ENCODE peak calls at places on chromosomes 1 and 21, in eight cellular contexts. P, G, R, L, Z, K, E and U are unnamed samples.

GRCh38 chr1:16260814-16261213 is 23.8 kb upstream of the CPLANE2 start:
- DNase-seq in P (no peak), G (peak), R (peak), L (no peak), Z (no peak), K (no peak), E (no peak), U (peak)

GRCh38 chr1:99533909-99534907 is 111.7 kb upstream of the PALMD start:
- DNase-seq in P (no peak), G (no peak), R (peak), L (no peak), Z (no peak), K (no peak), E (no peak), U (no peak)

GRCh38 chr1:99629164-99629563 is 16.7 kb upstream of the PALMD start:
- DNase-seq in P (no peak), G (no peak), R (no peak), L (no peak), Z (no peak), K (no peak), E (no peak), U (no peak)

GRCh38 chr1:184851822-184852746 is 97.4 kb upstream of the EDEM3 start:
- DNase-seq in P (no peak), G (no peak), R (no peak), L (no peak), Z (no peak), K (no peak), E (no peak), U (no peak)

GRCh38 chr21:24023402-24023801 is 1583.9 kb downstream of the MRPL39 start:
- DNase-seq in P (no peak), G (peak), R (no peak), L (no peak), Z (no peak), K (no peak), E (no peak), U (no peak)

GRCh38 chr1:82586473-82586872 is 785.7 kb downstream of the ADGRL2 start:
- DNase-seq in P (peak), G (no peak), R (no peak), L (peak), Z (no peak), K (no peak), E (no peak), U (peak)

GRCh38 chr1:203028067-203028783 is 1.9 kb downstream of the PPFIA4 start:
- DNase-seq in P (no peak), G (no peak), R (no peak), L (no peak), Z (no peak), K (no peak), E (no peak), U (no peak)

GRCh38 chr1:74673351-74674111 is at the start of gene ERICH3:
- DNase-seq in P (no peak), G (no peak), R (no peak), L (peak), Z (no peak), K (no peak), E (no peak), U (no peak)

GRCh38 chr1:27960762-27961645 is 1.2 kb downstream of the XKR8 start:
- DNase-seq in P (no peak), G (no peak), R (peak), L (no peak), Z (peak), K (peak), E (no peak), U (no peak)

GRCh38 chr1:199759268-199759724 is 268.2 kb upstream of the NR5A2 start:
- DNase-seq in P (no peak), G (peak), R (peak), L (no peak), Z (no peak), K (peak), E (no peak), U (peak)

GRCh38 chr1:36765785-36766300 is 268.5 kb downstream of the GRIK3 start:
- DNase-seq in P (no peak), G (no peak), R (no peak), L (no peak), Z (no peak), K (no peak), E (no peak), U (no peak)

GRCh38 chr1:33727310-33727709 is 136.6 kb upstream of the HMGB4 start:
- DNase-seq in P (no peak), G (no peak), R (no peak), L (no peak), Z (no peak), K (no peak), E (no peak), U (no peak)

GRCh38 chr1:246261641-246262040 is 245.4 kb downstream of the SMYD3 start:
- DNase-seq in P (peak), G (peak), R (no peak), L (no peak), Z (no peak), K (no peak), E (no peak), U (peak)

GRCh38 chr1:234188454-234188792 is 184.8 kb upstream of the COA6 start:
- DNase-seq in P (no peak), G (no peak), R (no peak), L (no peak), Z (no peak), K (no peak), E (no peak), U (no peak)

GRCh38 chr1:94285026-94285654 is 47.8 kb upstream of the ARHGAP29 start:
- DNase-seq in P (no peak), G (peak), R (peak), L (no peak), Z (no peak), K (peak), E (no peak), U (no peak)

GRCh38 chr21:43740497-43741156 is 21.7 kb downstream of the PDXK start:
- DNase-seq in P (no peak), G (no peak), R (peak), L (peak), Z (peak), K (peak), E (no peak), U (peak)